ENCODE peak calls at places on chromosomes 11 and 22, in four cellular contexts. One of them, this sample, is unnamed. For H3K36me3, the result is how much of the 10 kb centered on the place peaks cover.

GRCh38 chr11:128814856-128815705 is 52.0 kb downstream of the KCNJ1 start:
- DNase-seq in PC-3: peak
- DNase-seq in psoas muscle: peak
- DNase-seq in body of pancreas: no peak
- DNase-seq in this sample: no peak

GRCh38 chr11:131584694-131585592 is 214.5 kb downstream of the NTM start:
- DNase-seq in PC-3: no peak
- DNase-seq in body of pancreas: no peak
- DNase-seq in psoas muscle: no peak
- DNase-seq in this sample: no peak

GRCh38 chr11:104650234-104650633 is 248.0 kb downstream of the CASP12 start:
- DNase-seq in PC-3: no peak
- DNase-seq in psoas muscle: no peak
- DNase-seq in body of pancreas: no peak
- DNase-seq in this sample: no peak

GRCh38 chr22:46507451-46508390 is 29.7 kb downstream of the CELSR1 start:
- DNase-seq in body of pancreas: no peak
- DNase-seq in PC-3: no peak
- DNase-seq in psoas muscle: no peak
- DNase-seq in this sample: no peak

GRCh38 chr11:77473001-77473800 is 693 bp downstream of the PAK1 start:
- DNase-seq in psoas muscle: peak
- DNase-seq in body of pancreas: peak
- DNase-seq in PC-3: peak
- DNase-seq in this sample: peak

GRCh38 chr11:70481625-70482528 is 83.5 kb downstream of the CTTN start:
- DNase-seq in psoas muscle: peak
- DNase-seq in PC-3: peak
- DNase-seq in body of pancreas: no peak
- DNase-seq in this sample: no peak

GRCh38 chr11:45857834-45858492 is 10.7 kb downstream of the CRY2 start:
- DNase-seq in body of pancreas: peak
- DNase-seq in PC-3: no peak
- DNase-seq in psoas muscle: peak
- DNase-seq in this sample: no peak

GRCh38 chr22:26890870-26891269 is 233.5 kb downstream of the MIAT start:
- DNase-seq in psoas muscle: no peak
- DNase-seq in PC-3: peak
- DNase-seq in body of pancreas: no peak
- DNase-seq in this sample: no peak

GRCh38 chr11:57001674-57002401 is 13.1 kb downstream of the OR5AK2 start:
- DNase-seq in PC-3: peak
- DNase-seq in body of pancreas: no peak
- DNase-seq in psoas muscle: no peak
- DNase-seq in this sample: no peak

GRCh38 chr22:29308148-29308790 is 1.8 kb downstream of the GAS2L1 start:
- DNase-seq in body of pancreas: peak
- DNase-seq in PC-3: no peak
- DNase-seq in psoas muscle: peak
- DNase-seq in this sample: no peak

GRCh38 chr22:29307658-29308147 is 1.3 kb downstream of the GAS2L1 start:
- DNase-seq in PC-3: peak
- DNase-seq in body of pancreas: no peak
- DNase-seq in psoas muscle: no peak
- DNase-seq in this sample: no peak

GRCh38 chr22:29309332-29310064 is 3.0 kb downstream of the GAS2L1 start:
- DNase-seq in body of pancreas: peak
- DNase-seq in PC-3: peak
- DNase-seq in psoas muscle: no peak
- DNase-seq in this sample: no peak

GRCh38 chr22:29310065-29310862 is 3.8 kb downstream of the GAS2L1 start:
- DNase-seq in psoas muscle: no peak
- DNase-seq in body of pancreas: no peak
- DNase-seq in PC-3: no peak
- DNase-seq in this sample: no peak

DNA sequence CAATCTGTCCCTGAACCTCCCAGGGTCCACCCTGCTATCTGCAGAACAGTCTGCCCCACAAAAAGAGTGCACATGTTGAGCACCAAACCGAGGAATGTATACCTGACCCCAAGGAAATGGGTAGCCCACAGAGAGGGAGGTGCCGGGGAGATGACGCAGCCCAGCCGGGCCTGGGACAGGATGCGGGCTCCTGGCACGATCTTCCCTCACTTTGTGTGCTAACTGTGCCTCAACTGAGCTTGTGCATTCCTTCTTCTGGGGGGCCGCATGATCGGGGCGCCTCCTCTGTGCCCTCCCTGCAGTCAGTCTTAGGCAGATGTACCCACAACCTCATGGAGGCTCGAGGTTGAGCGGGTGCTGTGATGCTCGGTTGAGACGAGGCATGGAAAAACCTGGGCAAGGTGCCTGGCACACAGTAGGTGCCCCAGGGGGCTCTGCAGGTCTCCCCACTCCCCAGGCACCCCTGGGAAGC is 2.4 kb downstream of the GAS2L1 start:
- DNase-seq in body of pancreas: peak
- DNase-seq in psoas muscle: no peak
- DNase-seq in PC-3: peak
- DNase-seq in this sample: no peak
- H3K4me3 ChIP-seq in body of pancreas: no peak
- H3K4me3 ChIP-seq in psoas muscle: peak
- H3K4me3 ChIP-seq in PC-3: peak
- H3K4me3 ChIP-seq in this sample: no peak

DNA sequence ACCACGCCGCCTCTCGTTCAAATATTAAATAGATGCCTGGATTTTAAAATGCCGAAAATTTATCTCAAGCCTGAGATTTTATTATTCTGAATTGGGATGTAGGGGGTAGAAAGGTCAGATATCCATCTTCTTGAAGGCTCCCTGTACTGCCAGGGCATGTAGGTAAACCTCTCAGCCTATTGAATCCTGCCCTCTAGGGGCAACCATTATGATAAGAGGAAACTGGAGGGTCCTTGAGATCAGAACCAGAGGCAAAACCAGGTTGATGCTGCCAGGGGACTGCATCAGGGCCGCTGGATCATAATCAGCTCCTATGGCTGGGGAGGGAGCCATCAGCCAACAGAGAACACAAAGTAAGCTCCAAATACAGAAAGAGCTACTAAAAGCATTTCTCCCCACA is 92.4 kb downstream of the KCNC1 start:
- DNase-seq in body of pancreas: no peak
- DNase-seq in PC-3: peak
- DNase-seq in psoas muscle: no peak
- DNase-seq in this sample: no peak
- TF ChIP-seq CTCF in body of pancreas: no peak
- TF ChIP-seq CTCF in PC-3: peak
- TF ChIP-seq CTCF in psoas muscle: no peak
- TF ChIP-seq CTCF in this sample: no peak

GRCh38 chr11:33461726-33462125 is 204.5 kb downstream of the HIPK3 start:
- DNase-seq in psoas muscle: no peak
- DNase-seq in body of pancreas: no peak
- DNase-seq in PC-3: no peak
- DNase-seq in this sample: no peak

GRCh38 chr11:33457948-33458347 is 200.8 kb downstream of the HIPK3 start:
- DNase-seq in body of pancreas: no peak
- DNase-seq in PC-3: no peak
- DNase-seq in psoas muscle: no peak
- DNase-seq in this sample: no peak

GRCh38 chr11:33461319-33461718 is 204.1 kb downstream of the HIPK3 start:
- DNase-seq in body of pancreas: no peak
- DNase-seq in PC-3: no peak
- DNase-seq in psoas muscle: no peak
- DNase-seq in this sample: no peak

DNA sequence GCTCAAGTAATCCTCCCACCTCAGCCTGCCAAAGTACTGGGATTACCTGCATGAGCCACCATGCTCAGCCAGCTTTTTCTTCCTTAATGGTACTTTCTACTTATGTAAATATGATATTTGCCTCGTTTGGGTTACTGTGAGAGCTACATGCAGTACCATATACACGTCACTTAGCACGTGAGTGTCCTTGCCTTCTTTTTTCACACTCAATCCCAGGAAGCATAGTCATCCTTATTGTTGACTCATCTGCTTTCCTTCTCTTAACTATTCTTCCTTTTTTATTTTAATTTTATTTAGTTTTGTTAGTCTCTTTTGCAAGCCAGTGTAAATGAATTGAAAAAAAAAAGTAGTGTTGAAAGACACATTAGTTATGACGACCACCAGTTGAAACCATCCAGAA is 205.9 kb downstream of the HIPK3 start:
- DNase-seq in psoas muscle: no peak
- DNase-seq in PC-3: no peak
- DNase-seq in body of pancreas: no peak
- DNase-seq in this sample: no peak
- H3K36me3 ChIP-seq in psoas muscle: under half
- H3K36me3 ChIP-seq in PC-3: under half
- H3K36me3 ChIP-seq in body of pancreas: under half
- H3K36me3 ChIP-seq in this sample: under half

GRCh38 chr11:2791521-2792375 is 92.0 kb upstream of the KCNQ1OT1 start:
- DNase-seq in psoas muscle: peak
- DNase-seq in body of pancreas: peak
- DNase-seq in PC-3: no peak
- DNase-seq in this sample: no peak
- H3K4me3 ChIP-seq in psoas muscle: peak
- H3K4me3 ChIP-seq in body of pancreas: no peak
- H3K4me3 ChIP-seq in PC-3: peak
- H3K4me3 ChIP-seq in this sample: no peak

GRCh38 chr11:12084191-12084717 is 26.1 kb upstream of the MICAL2 start:
- DNase-seq in body of pancreas: no peak
- DNase-seq in PC-3: no peak
- DNase-seq in psoas muscle: no peak
- DNase-seq in this sample: no peak

GRCh38 chr11:12085371-12086251 is 24.8 kb upstream of the MICAL2 start:
- DNase-seq in PC-3: no peak
- DNase-seq in psoas muscle: no peak
- DNase-seq in body of pancreas: no peak
- DNase-seq in this sample: no peak

GRCh38 chr11:12079726-12080556 is 30.4 kb upstream of the MICAL2 start:
- DNase-seq in psoas muscle: peak
- DNase-seq in PC-3: peak
- DNase-seq in body of pancreas: peak
- DNase-seq in this sample: no peak

GRCh38 chr11:12086271-12087074 is 23.9 kb upstream of the MICAL2 start:
- DNase-seq in body of pancreas: no peak
- DNase-seq in psoas muscle: peak
- DNase-seq in PC-3: peak
- DNase-seq in this sample: no peak

DNA sequence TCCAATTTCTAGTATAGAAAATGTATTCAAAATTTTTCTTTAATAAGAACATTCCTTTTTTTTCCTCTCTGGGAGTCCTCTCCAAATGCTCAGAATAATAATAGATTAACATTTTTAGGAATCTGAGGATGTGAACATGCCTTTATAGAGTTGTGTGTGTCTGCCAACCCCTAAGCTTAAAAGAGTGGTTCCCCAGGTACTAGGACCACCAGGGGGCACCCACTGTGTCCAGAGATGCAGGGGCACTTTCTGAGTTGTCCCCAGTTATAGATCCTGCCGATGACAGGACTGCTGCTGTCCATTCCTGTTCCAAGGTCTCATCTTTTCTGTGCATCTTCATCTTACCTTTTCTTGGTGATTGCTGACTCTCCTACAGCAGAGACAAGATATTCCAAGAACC is 27.0 kb upstream of the MICAL2 start:
- DNase-seq in psoas muscle: no peak
- DNase-seq in PC-3: no peak
- DNase-seq in body of pancreas: no peak
- DNase-seq in this sample: no peak
- TF ChIP-seq CTCF in psoas muscle: no peak
- TF ChIP-seq CTCF in PC-3: peak
- TF ChIP-seq CTCF in body of pancreas: no peak
- TF ChIP-seq CTCF in this sample: peak

DNA sequence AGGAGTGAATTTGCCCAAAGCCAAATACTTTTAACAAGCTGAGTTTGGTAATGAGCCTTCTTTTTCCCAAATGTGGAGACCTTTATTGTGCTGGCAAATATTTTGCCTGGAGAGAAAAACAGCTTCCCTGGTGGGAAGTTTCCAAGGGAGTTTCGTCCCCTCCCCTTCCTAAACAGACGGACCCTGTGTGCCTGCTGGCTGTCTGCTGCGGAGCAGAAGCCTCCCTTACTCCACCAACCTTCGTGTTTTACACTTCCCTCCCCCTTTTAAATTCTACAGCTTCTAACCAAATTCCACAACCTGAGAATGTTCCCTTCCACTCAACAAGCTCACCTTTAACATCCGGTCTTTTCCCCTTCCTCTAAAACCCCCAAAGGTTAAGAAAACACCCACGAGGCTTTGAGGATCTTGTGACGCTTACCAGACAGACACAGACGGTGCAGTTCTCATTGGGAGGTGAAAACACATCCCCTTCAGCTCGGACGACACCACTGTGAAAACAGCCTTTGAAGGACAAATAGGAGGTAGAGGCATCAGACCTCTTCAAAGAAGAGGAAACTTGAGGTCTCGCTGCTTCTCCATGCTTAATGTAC is 17.0 kb downstream of the VWCE start:
- DNase-seq in body of pancreas: no peak
- DNase-seq in PC-3: no peak
- DNase-seq in psoas muscle: no peak
- DNase-seq in this sample: no peak
- H3K36me3 ChIP-seq in body of pancreas: under half
- H3K36me3 ChIP-seq in PC-3: under half
- H3K36me3 ChIP-seq in psoas muscle: under half
- H3K36me3 ChIP-seq in this sample: under half

DNA sequence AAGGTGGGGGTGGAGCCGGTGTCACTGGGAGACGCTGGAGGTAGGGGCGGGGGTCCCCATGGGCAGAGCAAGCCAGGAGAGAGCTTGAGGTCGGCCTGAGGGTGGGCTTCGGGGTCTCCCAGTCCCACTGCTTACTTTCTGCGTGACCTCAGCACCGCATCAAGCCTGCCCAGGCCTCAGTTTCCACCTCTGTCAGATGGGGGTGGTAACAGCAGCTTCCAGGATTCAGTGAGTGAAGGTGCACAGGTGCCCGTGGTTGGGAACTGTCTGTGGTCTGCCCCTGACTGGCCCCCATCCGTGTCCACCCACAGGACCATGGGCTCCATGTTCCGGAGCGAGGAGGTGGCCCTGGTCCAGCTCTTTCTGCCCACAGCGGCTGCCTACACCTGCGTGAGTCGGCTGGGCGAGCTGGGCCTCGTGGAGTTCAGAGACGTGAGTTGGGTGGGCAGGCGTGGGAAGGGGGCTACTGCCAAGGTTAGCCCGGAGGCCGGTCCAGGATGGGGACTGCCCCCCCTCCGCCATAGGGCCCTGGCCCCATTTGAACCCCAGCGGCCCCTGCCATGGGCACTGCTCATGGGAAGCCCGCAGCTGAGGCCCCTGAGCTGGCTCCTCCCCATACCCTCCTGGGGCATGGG is 2.2 kb downstream of the TCIRG1 start:
- DNase-seq in psoas muscle: peak
- DNase-seq in PC-3: no peak
- DNase-seq in body of pancreas: peak
- DNase-seq in this sample: no peak
- H3K4me3 ChIP-seq in psoas muscle: peak
- H3K4me3 ChIP-seq in PC-3: peak
- H3K4me3 ChIP-seq in body of pancreas: peak
- H3K4me3 ChIP-seq in this sample: peak

GRCh38 chr22:35140879-35141745 is 75.2 kb downstream of the ISX start:
- DNase-seq in psoas muscle: no peak
- DNase-seq in PC-3: peak
- DNase-seq in body of pancreas: no peak
- DNase-seq in this sample: peak
- TF ChIP-seq CTCF in psoas muscle: no peak
- TF ChIP-seq CTCF in PC-3: peak
- TF ChIP-seq CTCF in body of pancreas: no peak
- TF ChIP-seq CTCF in this sample: peak

This sample was measured in GM06990.